ENCODE peak calls at places on chromosome 19, in seven cellular contexts. U is CD8-positive, alpha-beta memory T cell; D is upper lobe of right lung; Q is uterus; F is T-helper 17 cell; X is keratinocyte; T is fibroblast of lung. B is an unnamed sample.

GRCh38 chr19:5823579-5824281 is 15.8 kb downstream of the FUT6 start:
- DNase-seq in U (no peak), D (peak; percentile 77), Q (no peak), F (no peak), X (no peak), T (no peak), B (no peak)

GRCh38 chr19:55178781-55179569 is 1.1 kb downstream of the SYT5 start:
- DNase-seq in U (peak; percentile 97), D (peak; percentile 79), Q (peak; percentile 34), F (peak; percentile 94), X (no peak), T (peak; percentile 82), B (peak; percentile 48)

GRCh38 chr19:39154626-39155100 is 29.1 kb downstream of the PAK4 start:
- DNase-seq in U (no peak), D (peak; percentile 89), Q (no peak), F (no peak), X (no peak), T (no peak), B (peak; percentile 92)

GRCh38 chr19:48796468-48797083 is 14.3 kb downstream of the BCAT2 start:
- DNase-seq in U (no peak), D (no peak), Q (no peak), F (no peak), X (no peak), T (no peak), B (no peak)

GRCh38 chr19:405138-405965 is 3.6 kb downstream of the C2CD4C start:
- DNase-seq in U (no peak), D (peak; percentile 60), Q (peak; percentile 5), F (no peak), X (no peak), T (no peak), B (peak; percentile 26)

GRCh38 chr19:48812094-48812929 is 1.5 kb upstream of the BCAT2 start:
- DNase-seq in U (peak; percentile 55), D (peak; percentile 96), Q (peak; percentile 95), F (peak; percentile 52), X (no peak), T (peak; percentile 80), B (peak; percentile 93)

GRCh38 chr19:46471778-46472543 is 598 bp upstream of the PNMA8A start:
- DNase-seq in U (no peak), D (peak; percentile 2), Q (no peak), F (no peak), X (no peak), T (no peak), B (no peak)

GRCh38 chr19:51799311-51799997 is 4.5 kb downstream of the FPR3 start:
- DNase-seq in U (no peak), D (peak; percentile 76), Q (peak; percentile 78), F (no peak), X (no peak), T (peak; percentile 97), B (peak; percentile 56)

GRCh38 chr19:11479090-11479469 is 1.8 kb downstream of the ELAVL3 start:
- DNase-seq in U (no peak), D (no peak), Q (no peak), F (no peak), X (no peak), T (no peak), B (no peak)

GRCh38 chr19:3357731-3358391 is 8.5 kb upstream of the NFIC start:
- DNase-seq in U (peak; percentile 32), D (no peak), Q (peak; percentile 46), F (no peak), X (no peak), T (no peak), B (peak; percentile 48)

GRCh38 chr19:23436318-23436717 is 41.0 kb upstream of the ZNF91 start:
- DNase-seq in U (no peak), D (no peak), Q (no peak), F (no peak), X (no peak), T (no peak), B (no peak)

GRCh38 chr19:590396-590745 is 690 bp downstream of the HCN2 start:
- DNase-seq in U (peak; percentile 39), D (no peak), Q (no peak), F (no peak), X (no peak), T (peak; percentile 30), B (no peak)

GRCh38 chr19:1592023-1592754 is 476 bp downstream of the MBD3 start:
- DNase-seq in U (peak; percentile 86), D (peak; percentile 94), Q (peak; percentile 78), F (peak; percentile 77), X (peak; percentile 59), T (peak; percentile 90), B (peak; percentile 84)

GRCh38 chr19:35882074-35882832 is 13.9 kb downstream of the APLP1 start:
- DNase-seq in U (peak; percentile 66), D (no peak), Q (peak; percentile 60), F (no peak), X (no peak), T (peak; percentile 87), B (peak; percentile 28)

GRCh38 chr19:17706750-17707181 is 12.5 kb upstream of the MAP1S start:
- DNase-seq in U (no peak), D (no peak), Q (no peak), F (no peak), X (no peak), T (peak; percentile 19), B (no peak)

GRCh38 chr19:37981785-37982475 is 74.9 kb downstream of the SIPA1L3 start:
- DNase-seq in U (no peak), D (peak; percentile 43), Q (no peak), F (no peak), X (no peak), T (peak; percentile 29), B (peak; percentile 71)

GRCh38 chr19:30116530-30116929 is 174.5 kb downstream of the URI1 start:
- DNase-seq in U (no peak), D (no peak), Q (no peak), F (no peak), X (no peak), T (no peak), B (no peak)

GRCh38 chr19:17915940-17916593 is 16.7 kb upstream of the CCDC124 start:
- DNase-seq in U (no peak), D (no peak), Q (no peak), F (no peak), X (no peak), T (no peak), B (no peak)

GRCh38 chr19:39212377-39212742 is 8.3 kb upstream of the SYCN start:
- DNase-seq in U (peak; percentile 51), D (peak; percentile 72), Q (no peak), F (peak; percentile 37), X (no peak), T (peak; percentile 11), B (no peak)

GRCh38 chr19:5369962-5370367 is 29.4 kb upstream of the PTPRS start:
- DNase-seq in U (peak; percentile 6), D (peak; percentile 80), Q (no peak), F (no peak), X (no peak), T (peak; percentile 17), B (peak; percentile 47)

GRCh38 chr19:23481043-23481442 is 85.8 kb upstream of the ZNF91 start:
- DNase-seq in U (no peak), D (no peak), Q (no peak), F (no peak), X (peak; percentile 72), T (no peak), B (no peak)

GRCh38 chr19:4343845-4344713 is 717 bp downstream of the MPND start:
- DNase-seq in U (no peak), D (no peak), Q (peak; percentile 18), F (no peak), X (no peak), T (no peak), B (no peak)

GRCh38 chr19:2887391-2887914 is 13.3 kb upstream of the ZNF57 start:
- DNase-seq in U (peak; percentile 16), D (no peak), Q (no peak), F (no peak), X (no peak), T (peak; percentile 73), B (no peak)

GRCh38 chr19:42450314-42450934 is 7.7 kb upstream of the CXCL17 start:
- DNase-seq in U (peak; percentile 82), D (peak; percentile 75), Q (peak; percentile 84), F (peak; percentile 67), X (peak; percentile 66), T (peak; percentile 87), B (peak; percentile 88)

GRCh38 chr19:47613165-47614146 is 4.5 kb downstream of the BICRA start:
- DNase-seq in U (no peak), D (no peak), Q (peak; percentile 43), F (no peak), X (no peak), T (peak; percentile 32), B (peak; percentile 27)

GRCh38 chr19:1074512-1075283 is 7.7 kb downstream of the ARHGAP45 start:
- DNase-seq in U (peak; percentile 92), D (peak; percentile 97), Q (peak; percentile 71), F (peak; percentile 91), X (no peak), T (no peak), B (peak; percentile 80)

GRCh38 chr19:2391118-2391725 is 31.2 kb downstream of the TMPRSS9 start:
- DNase-seq in U (peak; percentile 55), D (no peak), Q (peak; percentile 39), F (no peak), X (peak; percentile 17), T (peak; percentile 82), B (peak; percentile 33)

DNA sequence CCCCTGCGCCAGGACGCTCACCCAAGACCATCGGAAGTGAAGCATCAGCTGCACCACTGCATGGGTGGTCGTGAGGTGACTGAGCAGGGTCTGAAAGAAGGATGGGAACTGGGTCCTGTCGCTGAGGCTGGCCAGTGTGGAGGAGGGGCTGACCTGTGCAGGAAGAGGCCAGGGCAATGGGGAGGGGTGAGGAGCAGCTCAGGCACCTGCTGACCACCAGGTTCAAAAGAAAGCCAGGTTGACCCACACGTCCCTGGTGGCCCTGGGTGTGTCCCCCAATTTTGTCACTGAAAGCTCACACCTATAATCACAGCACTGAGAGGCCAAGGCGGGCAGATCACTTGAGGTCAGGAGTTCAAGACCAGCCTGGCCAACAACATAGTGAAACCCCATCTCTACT is 13.7 kb upstream of the ZSCAN1 start:
- DNase-seq in U (no peak), D (no peak), Q (no peak), F (no peak), X (no peak), T (no peak), B (no peak)
- H3K9me3 ChIP-seq in U (peaks cover 4% of the 10 kb centered on the region), D (no peaks in the 10 kb centered on the region), Q (no peaks in the 10 kb centered on the region), F (no peaks in the 10 kb centered on the region), X (peaks cover 7% of the 10 kb centered on the region), T (no peaks in the 10 kb centered on the region), B (no peaks in the 10 kb centered on the region)

DNA sequence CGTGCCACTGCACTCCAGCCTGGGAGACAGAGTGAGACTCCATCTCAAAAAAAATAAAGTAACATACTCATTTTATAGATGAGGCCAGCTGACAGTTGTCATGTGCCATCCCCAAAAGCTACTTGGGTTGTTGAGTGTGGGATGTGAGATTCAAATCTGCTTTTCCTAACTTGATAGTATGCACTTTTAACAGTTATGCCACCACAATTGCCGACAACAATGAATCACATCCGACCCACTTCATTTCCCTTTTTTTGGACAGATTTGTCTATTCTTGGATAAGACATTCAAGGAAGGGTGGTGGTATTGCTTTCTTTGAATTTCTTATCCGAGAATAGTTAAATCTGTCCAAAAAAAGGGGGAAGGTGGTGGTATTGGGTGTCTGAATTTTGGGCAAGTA is 16.3 kb upstream of the DNMT1 start:
- DNase-seq in U (no peak), D (no peak), Q (no peak), F (no peak), X (no peak), T (no peak), B (no peak)
- H3K9me3 ChIP-seq in U (no peaks in the 10 kb centered on the region), D (no peaks in the 10 kb centered on the region), Q (no peaks in the 10 kb centered on the region), F (peaks cover 2% of the 10 kb centered on the region), X (no peaks in the 10 kb centered on the region), T (no peaks in the 10 kb centered on the region), B (no peaks in the 10 kb centered on the region)

GRCh38 chr19:50273821-50274220 is 55.4 kb downstream of the KCNC3 start:
- DNase-seq in U (no peak), D (no peak), Q (no peak), F (no peak), X (no peak), T (no peak), B (no peak)
- H3K9me3 ChIP-seq in U (no peaks in the 10 kb centered on the region), D (no peaks in the 10 kb centered on the region), Q (no peaks in the 10 kb centered on the region), F (no peaks in the 10 kb centered on the region), X (no peaks in the 10 kb centered on the region), T (no peaks in the 10 kb centered on the region), B (no peaks in the 10 kb centered on the region)

GRCh38 chr19:58181902-58182576 is 822 bp upstream of the ZNF274 start:
- DNase-seq in U (peak; percentile 52), D (no peak), Q (no peak), F (peak; percentile 24), X (no peak), T (peak; percentile 20), B (peak; percentile 57)
- H3K9me3 ChIP-seq in U (peaks cover 37% of the 10 kb centered on the region), D (peaks cover 81% of the 10 kb centered on the region), Q (no peaks in the 10 kb centered on the region), F (peaks cover 55% of the 10 kb centered on the region), X (peaks cover 34% of the 10 kb centered on the region), T (peaks cover 18% of the 10 kb centered on the region), B (no peaks in the 10 kb centered on the region)

B was measured in thyroid gland.